ENCODE peak calls at places on chromosomes 1 and 21, in nine cellular contexts. S is amygdala; C is activated T-cell treated with anti-CD3 and anti-CD28 coated beads for 1 hour; O is stimulated activated CD8-positive, alpha-beta memory T cell treated with anti-CD3 and anti-CD28 coated beads, Interleukin-15, amount 100 ng/mL, for 4 hours; T is left ventricle myocardium inferior; F is stimulated activated CD4-positive, alpha-beta T cell treated with anti-CD3 and anti-CD28 coated beads, Interleukin-4, amount 100 ng/mL, for 1 hour; D is prostate gland; B is activated CD8-positive, alpha-beta memory T cell treated with anti-CD3 and anti-CD28 coated beads for 4 hours; G is kidney tubule cell. H is an unnamed sample.

GRCh38 chr21:33762798-33763572 is 120.7 kb downstream of the ITSN1 start:
- DNase-seq in S (no peak), C (no peak), O (no peak), T (no peak), F (no peak), D (no peak), B (no peak), G (peak), H (no peak)

GRCh38 chr1:168863647-168864234 is 134.7 kb upstream of the DPT start:
- DNase-seq in S (no peak), C (no peak), O (no peak), T (no peak), F (no peak), D (peak), B (no peak), G (no peak), H (no peak)

GRCh38 chr1:43861337-43861736 is 72.3 kb upstream of the ARTN start:
- DNase-seq in S (no peak), C (no peak), O (no peak), T (no peak), F (no peak), D (no peak), B (no peak), G (peak), H (no peak)

GRCh38 chr1:193368302-193368701 is 181.9 kb upstream of the B3GALT2 start:
- DNase-seq in S (no peak), C (no peak), O (no peak), T (no peak), F (no peak), D (no peak), B (no peak), G (no peak), H (no peak)

GRCh38 chr1:10613340-10613739 is 138.6 kb downstream of the PEX14 start:
- DNase-seq in S (no peak), C (no peak), O (no peak), T (no peak), F (no peak), D (no peak), B (no peak), G (no peak), H (no peak)

GRCh38 chr1:21383785-21384401 is 56.0 kb upstream of the NBPF3 start:
- DNase-seq in S (no peak), C (no peak), O (no peak), T (no peak), F (no peak), D (no peak), B (no peak), G (no peak), H (no peak)

GRCh38 chr1:14625587-14626447 is 27.3 kb downstream of the KAZN start:
- DNase-seq in S (peak), C (no peak), O (no peak), T (no peak), F (no peak), D (no peak), B (no peak), G (no peak), H (no peak)

GRCh38 chr1:217620814-217621213 is 10.1 kb downstream of the GPATCH2 start:
- DNase-seq in S (no peak), C (no peak), O (no peak), T (no peak), F (no peak), D (no peak), B (no peak), G (peak), H (no peak)

GRCh38 chr1:167761400-167761799 is 39.6 kb downstream of the MPZL1 start:
- DNase-seq in S (no peak), C (no peak), O (no peak), T (no peak), F (no peak), D (no peak), B (no peak), G (no peak), H (no peak)

GRCh38 chr1:180888870-180889269 is 23.8 kb upstream of the KIAA1614 start:
- DNase-seq in S (no peak), C (no peak), O (no peak), T (no peak), F (no peak), D (no peak), B (no peak), G (no peak), H (no peak)

GRCh38 chr1:119358661-119359060 is 9.9 kb upstream of the HAO2 start:
- DNase-seq in S (no peak), C (no peak), O (no peak), T (no peak), F (no peak), D (peak), B (no peak), G (peak), H (no peak)

GRCh38 chr1:175197536-175197935 is 5.0 kb upstream of the KIAA0040 start:
- DNase-seq in S (no peak), C (no peak), O (no peak), T (no peak), F (no peak), D (peak), B (no peak), G (peak), H (no peak)

H was measured in endothelial cell.